ENCODE peak calls at places on chromosomes 4 and X, in ten cellular contexts. M is upper lobe of right lung; T is testis; G is tibial nerve; B is H9; H is left lung; O is HFFc6; I is activated CD8-positive, alpha-beta T cell treated with anti-CD3 and anti-CD28 coated beads for 36 hours; N is mesothelial cell of epicardium; R is mammary epithelial cell. V is an unnamed sample.

GRCh38 chr4:103105558-103106356 is 6.1 kb upstream of the BDH2 start:
- DNase-seq in M (no peak), T (no peak), G (no peak), B (no peak), H (no peak), O (peak; percentile 5), I (no peak), N (no peak), R (no peak), V (no peak)

GRCh38 chr4:95549246-95550138 is 719 bp upstream of the UNC5C start:
- DNase-seq in M (peak; percentile 75), T (peak; percentile 85), G (peak; percentile 25), B (peak; percentile 65), H (no peak), O (no peak), I (peak; percentile 46), N (peak; percentile 27), R (peak; percentile 60), V (no peak)

GRCh38 chr4:141058739-141059507 is 74.3 kb downstream of the RNF150 start:
- DNase-seq in M (no peak), T (no peak), G (no peak), B (no peak), H (no peak), O (peak; percentile 83), I (no peak), N (no peak), R (no peak), V (no peak)

GRCh38 chrX:12951590-12951965 is 23.3 kb upstream of the TMSB4X start:
- DNase-seq in M (no peak), T (no peak), G (no peak), B (no peak), H (no peak), O (no peak), I (no peak), N (no peak), R (no peak), V (no peak)

GRCh38 chrX:132594129-132594528 is 105.3 kb upstream of the MBNL3 start:
- DNase-seq in M (no peak), T (no peak), G (no peak), B (no peak), H (no peak), O (no peak), I (no peak), N (no peak), R (peak; percentile 34), V (no peak)

GRCh38 chrX:19440713-19441112 is 74.6 kb downstream of the MAP3K15 start:
- DNase-seq in M (no peak), T (peak; percentile 23), G (no peak), B (no peak), H (no peak), O (peak; percentile 7), I (no peak), N (no peak), R (peak; percentile 49), V (no peak)

GRCh38 chrX:18643243-18643642 is 28.7 kb downstream of the RS1 start:
- DNase-seq in M (peak; percentile 67), T (no peak), G (no peak), B (no peak), H (peak; percentile 65), O (no peak), I (no peak), N (no peak), R (no peak), V (no peak)

GRCh38 chr4:160159457-160159856 is 1056.6 kb downstream of the RAPGEF2 start:
- DNase-seq in M (no peak), T (no peak), G (no peak), B (no peak), H (peak; percentile 29), O (no peak), I (no peak), N (no peak), R (no peak), V (peak; percentile 91)

GRCh38 chr4:76074995-76075600 is 589 bp downstream of the ART3 start:
- DNase-seq in M (no peak), T (no peak), G (no peak), B (no peak), H (no peak), O (no peak), I (no peak), N (no peak), R (no peak), V (no peak)

GRCh38 chr4:73770917-73771316 is 30.5 kb downstream of the CXCL8 start:
- DNase-seq in M (no peak), T (no peak), G (no peak), B (no peak), H (no peak), O (no peak), I (no peak), N (no peak), R (no peak), V (no peak)

GRCh38 chr4:100797791-100798190 is 280.0 kb upstream of the EMCN start:
- DNase-seq in M (no peak), T (no peak), G (no peak), B (no peak), H (no peak), O (no peak), I (no peak), N (no peak), R (no peak), V (no peak)

GRCh38 chr4:123481034-123481433 is 84.4 kb downstream of the SPRY1 start:
- DNase-seq in M (no peak), T (no peak), G (no peak), B (no peak), H (no peak), O (peak; percentile 83), I (peak; percentile 48), N (no peak), R (peak; percentile 98), V (no peak)

GRCh38 chrX:153829549-153829798 is 870 bp downstream of the PDZD4 start:
- DNase-seq in M (no peak), T (no peak), G (no peak), B (no peak), H (no peak), O (no peak), I (no peak), N (no peak), R (no peak), V (no peak)

GRCh38 chrX:110008001-110008635 is 5.2 kb downstream of the TMEM164 start:
- DNase-seq in M (no peak), T (no peak), G (no peak), B (no peak), H (no peak), O (no peak), I (no peak), N (no peak), R (no peak), V (no peak)

DNA sequence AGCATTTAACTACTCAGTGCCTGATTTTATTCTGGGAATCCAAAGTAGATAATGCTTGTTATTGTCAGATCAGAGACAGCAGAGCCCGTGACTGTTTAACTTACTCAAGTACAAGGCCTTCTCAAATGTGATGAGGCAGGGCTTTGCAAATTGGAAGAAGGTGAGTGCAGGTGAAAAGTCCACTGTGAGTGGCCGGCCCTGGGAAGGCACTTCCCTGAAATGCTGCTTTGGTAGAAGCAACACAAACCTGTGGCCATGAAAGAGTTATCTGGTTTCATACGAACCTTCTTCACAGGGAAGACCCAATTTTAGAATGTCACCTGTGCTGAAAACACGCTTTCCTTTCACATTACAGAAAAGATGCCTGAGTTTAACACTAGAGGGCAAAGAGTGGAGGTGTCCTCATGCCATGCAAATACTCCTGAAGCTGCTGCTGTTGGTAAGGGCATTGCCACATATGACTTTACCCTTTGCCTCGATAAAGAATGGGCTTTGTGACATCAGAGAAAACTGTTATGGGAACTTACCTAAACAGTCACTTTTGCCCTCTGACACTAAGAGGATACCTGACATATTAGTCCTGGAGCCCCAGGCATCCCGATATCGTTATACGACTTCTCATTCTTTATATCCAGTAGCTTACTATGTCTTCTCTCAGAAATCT is 8.0 kb downstream of the PPARGC1A start:
- DNase-seq in M (no peak), T (no peak), G (no peak), B (no peak), H (no peak), O (no peak), I (no peak), N (no peak), R (no peak), V (no peak)
- TF ChIP-seq CTCF in M (no peak), T (no peak), G (no peak), B (peak; percentile 51), H (no peak), O (no peak), I (no peak), N (no peak), R (no peak), V (no peak)

DNA sequence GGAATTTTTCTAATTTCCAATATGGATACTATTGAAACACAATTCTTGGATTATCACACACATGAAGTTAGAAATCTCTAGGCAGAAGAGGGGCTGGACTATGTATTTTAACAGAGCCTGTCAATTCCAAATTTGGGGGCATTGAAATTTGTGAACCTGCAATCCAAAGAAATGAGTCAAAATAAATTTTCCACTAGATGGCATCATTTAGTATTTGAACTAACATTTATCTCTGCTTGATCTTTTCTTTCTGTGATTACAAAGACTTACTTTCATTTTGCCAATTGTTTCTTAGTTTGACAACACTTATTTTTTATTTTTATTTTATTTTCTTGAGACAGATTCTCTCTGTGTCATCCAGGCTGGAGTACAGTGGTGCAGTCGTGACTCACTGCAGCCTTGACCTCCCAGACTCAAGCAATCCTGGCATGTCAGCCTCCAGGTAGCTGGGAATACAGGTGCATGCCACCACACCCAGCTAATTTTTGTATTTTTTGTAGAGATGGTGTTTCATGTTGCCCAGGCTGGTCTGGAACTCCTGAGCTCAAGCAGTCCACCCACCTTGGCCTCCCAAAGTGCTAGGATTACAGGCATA is 2.7 kb upstream of the PYURF start:
- DNase-seq in M (no peak), T (no peak), G (no peak), B (no peak), H (no peak), O (peak; percentile 22), I (no peak), N (no peak), R (peak; percentile 49), V (no peak)
- TF ChIP-seq CTCF in M (peak; percentile 46), T (peak; percentile 35), G (no peak), B (peak; percentile 50), H (peak; percentile 19), O (peak; percentile 70), I (peak; percentile 17), N (no peak), R (peak; percentile 12), V (peak; percentile 80)

DNA sequence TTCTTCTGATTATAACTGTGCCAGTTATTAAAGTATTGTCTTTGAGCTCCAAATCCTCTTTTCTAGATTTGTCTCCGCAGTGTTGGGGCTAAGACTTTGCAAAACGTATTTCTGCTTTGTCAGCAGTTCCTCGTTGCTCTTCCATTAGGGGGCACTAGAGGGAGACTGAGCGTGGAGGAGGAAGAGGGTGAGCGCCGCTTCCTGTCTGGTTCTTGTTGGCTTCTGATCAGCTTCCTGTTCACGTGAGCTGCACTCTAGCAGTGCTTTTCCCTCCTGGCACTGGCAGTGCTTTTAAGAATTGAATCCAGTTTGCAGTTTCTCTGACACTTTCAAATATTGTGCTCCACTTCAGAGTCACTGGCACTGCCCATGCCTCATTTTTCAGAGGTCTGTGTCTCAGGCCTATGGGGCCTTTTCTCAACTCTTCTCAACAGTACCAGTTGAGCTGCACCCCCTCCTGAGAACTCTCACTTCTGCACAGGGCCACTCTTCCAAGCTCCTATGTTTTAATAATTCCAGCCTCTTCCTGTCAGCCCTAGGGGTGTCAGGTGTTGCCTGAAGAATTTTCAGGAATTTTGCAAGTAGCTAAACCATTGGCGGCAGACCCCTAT is 54.4 kb upstream of the LCORL start:
- DNase-seq in M (no peak), T (peak; percentile 72), G (peak; percentile 9), B (peak; percentile 50), H (no peak), O (no peak), I (peak; percentile 66), N (no peak), R (no peak), V (no peak)
- TF ChIP-seq CTCF in M (peak; percentile 44), T (peak; percentile 32), G (peak; percentile 5), B (peak; percentile 65), H (no peak), O (peak; percentile 30), I (peak; percentile 67), N (no peak), R (peak; percentile 19), V (peak; percentile 39)

GRCh38 chrX:47885501-47885900 is 48.8 kb downstream of the ZNF81 start:
- DNase-seq in M (no peak), T (no peak), G (no peak), B (no peak), H (no peak), O (no peak), I (no peak), N (no peak), R (no peak), V (no peak)
- TF ChIP-seq CTCF in M (no peak), T (no peak), G (no peak), B (no peak), H (no peak), O (no peak), I (no peak), N (no peak), R (no peak), V (no peak)